ENCODE peak calls at places on chromosomes 12 and 14, in nine cellular contexts. Y, M, F, L, U, R, D, N and C are unnamed samples.

GRCh38 chr12:132651444-132652100 is 33.0 kb downstream of the P2RX2 start:
- DNase-seq in Y (no peak), M (no peak), F (no peak), L (no peak), U (no peak), R (no peak), D (no peak), N (no peak), C (no peak)

GRCh38 chr12:101552277-101552676 is 42.5 kb upstream of the MYBPC1 start:
- DNase-seq in Y (no peak), M (peak; percentile 34), F (peak; percentile 96), L (no peak), U (no peak), R (no peak), D (no peak), N (no peak), C (no peak)

GRCh38 chr14:32249780-32250179 is 46.7 kb upstream of the RNU6-8 start:
- DNase-seq in Y (no peak), M (no peak), F (no peak), L (no peak), U (no peak), R (no peak), D (no peak), N (no peak), C (no peak)

GRCh38 chr14:67438969-67439368 is 27.0 kb upstream of the PLEK2 start:
- DNase-seq in Y (no peak), M (no peak), F (no peak), L (no peak), U (no peak), R (no peak), D (no peak), N (no peak), C (no peak)

GRCh38 chr12:79687711-79688270 is 3.0 kb downstream of the PAWR start:
- DNase-seq in Y (no peak), M (peak; percentile 25), F (no peak), L (no peak), U (no peak), R (no peak), D (no peak), N (peak; percentile 20), C (peak; percentile 26)

GRCh38 chr12:110039085-110039807 is 9.1 kb downstream of the C12orf76 start:
- DNase-seq in Y (no peak), M (peak; percentile 87), F (peak; percentile 81), L (no peak), U (no peak), R (peak; percentile 8), D (no peak), N (peak; percentile 59), C (peak; percentile 95)

GRCh38 chr12:41362511-41362910 is 174.4 kb downstream of the PDZRN4 start:
- DNase-seq in Y (no peak), M (no peak), F (no peak), L (no peak), U (no peak), R (no peak), D (no peak), N (no peak), C (no peak)

GRCh38 chr12:63805704-63806672 is 26.3 kb downstream of the RXYLT1 start:
- DNase-seq in Y (no peak), M (no peak), F (no peak), L (no peak), U (no peak), R (no peak), D (no peak), N (peak; percentile 51), C (no peak)

GRCh38 chr14:102491366-102491765 is 18.2 kb downstream of the ANKRD9 start:
- DNase-seq in Y (no peak), M (no peak), F (no peak), L (no peak), U (no peak), R (no peak), D (no peak), N (no peak), C (no peak)

GRCh38 chr14:77738559-77739250 is 22.3 kb downstream of the SNW1 start:
- DNase-seq in Y (no peak), M (peak; percentile 77), F (no peak), L (no peak), U (no peak), R (no peak), D (no peak), N (no peak), C (no peak)

GRCh38 chr14:24605435-24606190 is 3.9 kb downstream of the GZMH start:
- DNase-seq in Y (no peak), M (no peak), F (no peak), L (no peak), U (no peak), R (peak; percentile 37), D (peak; percentile 52), N (peak; percentile 53), C (peak; percentile 38)

GRCh38 chr12:111180830-111181726 is 187.8 kb downstream of the PHETA1 start:
- DNase-seq in Y (peak; percentile 35), M (no peak), F (peak; percentile 46), L (peak; percentile 86), U (peak; percentile 10), R (no peak), D (no peak), N (no peak), C (no peak)

GRCh38 chr12:27333311-27334009 is 824 bp downstream of the BMAL2 start:
- DNase-seq in Y (no peak), M (peak; percentile 39), F (no peak), L (peak; percentile 45), U (peak; percentile 20), R (no peak), D (peak; percentile 47), N (peak; percentile 53), C (peak; percentile 39)